ENCODE peak calls at places on chromosome 20, in nine cellular contexts. One of them, this sample, is unnamed.

GRCh38 chr20:5211803-5212714 is 85.3 kb downstream of the CDS2 start:
- DNase-seq in GM23338: no peak
- DNase-seq in astrocyte of the spinal cord: no peak
- DNase-seq in BJ: no peak
- DNase-seq in psoas muscle: no peak
- DNase-seq in HCT116: no peak
- DNase-seq in GM06990: no peak
- DNase-seq in adrenal gland: no peak
- DNase-seq in foreskin fibroblast: no peak
- DNase-seq in this sample: no peak

GRCh38 chr20:61902213-61902869 is 163.3 kb downstream of the TAF4 start:
- DNase-seq in adrenal gland: no peak
- DNase-seq in psoas muscle: peak
- DNase-seq in GM23338: no peak
- DNase-seq in BJ: no peak
- DNase-seq in HCT116: no peak
- DNase-seq in astrocyte of the spinal cord: no peak
- DNase-seq in GM06990: no peak
- DNase-seq in foreskin fibroblast: no peak
- DNase-seq in this sample: no peak

GRCh38 chr20:19056909-19057308 is 155.5 kb upstream of the SLC24A3 start:
- DNase-seq in foreskin fibroblast: no peak
- DNase-seq in psoas muscle: no peak
- DNase-seq in BJ: no peak
- DNase-seq in adrenal gland: no peak
- DNase-seq in HCT116: no peak
- DNase-seq in GM06990: no peak
- DNase-seq in GM23338: peak
- DNase-seq in astrocyte of the spinal cord: no peak
- DNase-seq in this sample: no peak

GRCh38 chr20:58233881-58234528 is 5.6 kb upstream of the ANKRD60 start:
- DNase-seq in GM23338: peak
- DNase-seq in BJ: no peak
- DNase-seq in psoas muscle: no peak
- DNase-seq in HCT116: no peak
- DNase-seq in GM06990: no peak
- DNase-seq in foreskin fibroblast: no peak
- DNase-seq in astrocyte of the spinal cord: no peak
- DNase-seq in adrenal gland: no peak
- DNase-seq in this sample: no peak

GRCh38 chr20:34525709-34526416 is 9.6 kb downstream of the DYNLRB1 start:
- DNase-seq in GM23338: no peak
- DNase-seq in BJ: peak
- DNase-seq in adrenal gland: peak
- DNase-seq in foreskin fibroblast: peak
- DNase-seq in HCT116: peak
- DNase-seq in GM06990: no peak
- DNase-seq in astrocyte of the spinal cord: peak
- DNase-seq in psoas muscle: peak
- DNase-seq in this sample: peak

GRCh38 chr20:4086771-4087677 is 71.7 kb upstream of the RNF24 start:
- DNase-seq in HCT116: no peak
- DNase-seq in GM06990: no peak
- DNase-seq in psoas muscle: no peak
- DNase-seq in astrocyte of the spinal cord: no peak
- DNase-seq in foreskin fibroblast: no peak
- DNase-seq in GM23338: no peak
- DNase-seq in BJ: no peak
- DNase-seq in adrenal gland: peak
- DNase-seq in this sample: no peak

GRCh38 chr20:3818155-3819151 is 1.9 kb upstream of the AP5S1 start:
- DNase-seq in astrocyte of the spinal cord: peak
- DNase-seq in psoas muscle: peak
- DNase-seq in foreskin fibroblast: peak
- DNase-seq in HCT116: peak
- DNase-seq in GM06990: no peak
- DNase-seq in GM23338: peak
- DNase-seq in adrenal gland: peak
- DNase-seq in BJ: no peak
- DNase-seq in this sample: peak

GRCh38 chr20:41041693-41042092 is 13.1 kb downstream of the TOP1 start:
- DNase-seq in BJ: no peak
- DNase-seq in adrenal gland: no peak
- DNase-seq in HCT116: no peak
- DNase-seq in foreskin fibroblast: no peak
- DNase-seq in astrocyte of the spinal cord: no peak
- DNase-seq in psoas muscle: no peak
- DNase-seq in GM23338: no peak
- DNase-seq in GM06990: no peak
- DNase-seq in this sample: no peak

GRCh38 chr20:56285496-56285895 is 37.0 kb downstream of the MC3R start:
- DNase-seq in foreskin fibroblast: no peak
- DNase-seq in astrocyte of the spinal cord: no peak
- DNase-seq in GM06990: no peak
- DNase-seq in psoas muscle: no peak
- DNase-seq in adrenal gland: no peak
- DNase-seq in HCT116: no peak
- DNase-seq in GM23338: no peak
- DNase-seq in BJ: no peak
- DNase-seq in this sample: no peak

GRCh38 chr20:58746551-58747399 is 54.2 kb downstream of the NPEPL1 start:
- DNase-seq in astrocyte of the spinal cord: peak
- DNase-seq in foreskin fibroblast: no peak
- DNase-seq in psoas muscle: no peak
- DNase-seq in GM23338: no peak
- DNase-seq in adrenal gland: no peak
- DNase-seq in GM06990: no peak
- DNase-seq in BJ: no peak
- DNase-seq in HCT116: no peak
- DNase-seq in this sample: no peak

GRCh38 chr20:42741906-42742305 is 447.8 kb downstream of the PTPRT start:
- DNase-seq in foreskin fibroblast: no peak
- DNase-seq in adrenal gland: no peak
- DNase-seq in HCT116: no peak
- DNase-seq in BJ: no peak
- DNase-seq in psoas muscle: no peak
- DNase-seq in GM06990: no peak
- DNase-seq in GM23338: no peak
- DNase-seq in astrocyte of the spinal cord: no peak
- DNase-seq in this sample: no peak

GRCh38 chr20:34292496-34292895 is 10.7 kb downstream of the AHCY start:
- DNase-seq in psoas muscle: no peak
- DNase-seq in GM23338: no peak
- DNase-seq in adrenal gland: no peak
- DNase-seq in HCT116: no peak
- DNase-seq in BJ: no peak
- DNase-seq in astrocyte of the spinal cord: no peak
- DNase-seq in GM06990: no peak
- DNase-seq in foreskin fibroblast: no peak
- DNase-seq in this sample: no peak

GRCh38 chr20:24648481-24648880 is 179.1 kb downstream of the SYNDIG1 start:
- DNase-seq in GM06990: no peak
- DNase-seq in GM23338: no peak
- DNase-seq in foreskin fibroblast: no peak
- DNase-seq in astrocyte of the spinal cord: peak
- DNase-seq in HCT116: no peak
- DNase-seq in BJ: no peak
- DNase-seq in psoas muscle: no peak
- DNase-seq in adrenal gland: no peak
- DNase-seq in this sample: no peak

GRCh38 chr20:13554706-13555105 is 84.0 kb downstream of the TASP1 start:
- DNase-seq in adrenal gland: no peak
- DNase-seq in astrocyte of the spinal cord: peak
- DNase-seq in psoas muscle: no peak
- DNase-seq in GM23338: no peak
- DNase-seq in BJ: no peak
- DNase-seq in GM06990: no peak
- DNase-seq in HCT116: no peak
- DNase-seq in foreskin fibroblast: peak
- DNase-seq in this sample: no peak

GRCh38 chr20:59771506-59772372 is 161.7 kb downstream of the SYCP2 start:
- DNase-seq in psoas muscle: no peak
- DNase-seq in GM06990: no peak
- DNase-seq in GM23338: no peak
- DNase-seq in HCT116: no peak
- DNase-seq in astrocyte of the spinal cord: no peak
- DNase-seq in adrenal gland: no peak
- DNase-seq in BJ: no peak
- DNase-seq in foreskin fibroblast: no peak
- DNase-seq in this sample: no peak

GRCh38 chr20:90651-91050 is 3.2 kb downstream of the DEFB125 start:
- DNase-seq in HCT116: no peak
- DNase-seq in astrocyte of the spinal cord: no peak
- DNase-seq in adrenal gland: no peak
- DNase-seq in GM23338: no peak
- DNase-seq in GM06990: no peak
- DNase-seq in foreskin fibroblast: no peak
- DNase-seq in psoas muscle: no peak
- DNase-seq in BJ: no peak
- DNase-seq in this sample: no peak

GRCh38 chr20:38117635-38118034 is 47.4 kb downstream of the TGM2 start:
- DNase-seq in astrocyte of the spinal cord: peak
- DNase-seq in GM23338: no peak
- DNase-seq in psoas muscle: no peak
- DNase-seq in GM06990: no peak
- DNase-seq in adrenal gland: no peak
- DNase-seq in HCT116: no peak
- DNase-seq in BJ: no peak
- DNase-seq in foreskin fibroblast: peak
- DNase-seq in this sample: no peak
- TF ChIP-seq CTCF in astrocyte of the spinal cord: no peak
- TF ChIP-seq CTCF in GM23338: no peak
- TF ChIP-seq CTCF in psoas muscle: no peak
- TF ChIP-seq CTCF in GM06990: no peak
- TF ChIP-seq CTCF in adrenal gland: no peak
- TF ChIP-seq CTCF in HCT116: no peak
- TF ChIP-seq CTCF in BJ: no peak
- TF ChIP-seq CTCF in foreskin fibroblast: no peak
- TF ChIP-seq CTCF in this sample: no peak

GRCh38 chr20:38164069-38164468 is 1.0 kb downstream of the TGM2 start:
- DNase-seq in adrenal gland: no peak
- DNase-seq in GM23338: no peak
- DNase-seq in astrocyte of the spinal cord: no peak
- DNase-seq in HCT116: no peak
- DNase-seq in GM06990: no peak
- DNase-seq in psoas muscle: no peak
- DNase-seq in foreskin fibroblast: no peak
- DNase-seq in BJ: no peak
- DNase-seq in this sample: no peak
- H3K4me3 ChIP-seq in adrenal gland: peak
- H3K4me3 ChIP-seq in GM23338: no peak
- H3K4me3 ChIP-seq in astrocyte of the spinal cord: peak
- H3K4me3 ChIP-seq in HCT116: no peak
- H3K4me3 ChIP-seq in GM06990: no peak
- H3K4me3 ChIP-seq in psoas muscle: peak
- H3K4me3 ChIP-seq in foreskin fibroblast: no peak
- H3K4me3 ChIP-seq in BJ: peak
- H3K4me3 ChIP-seq in this sample: no peak

GRCh38 chr20:38935967-38936407 is 9.8 kb downstream of the FAM83D start:
- DNase-seq in GM06990: no peak
- DNase-seq in GM23338: no peak
- DNase-seq in foreskin fibroblast: no peak
- DNase-seq in BJ: no peak
- DNase-seq in HCT116: no peak
- DNase-seq in adrenal gland: no peak
- DNase-seq in astrocyte of the spinal cord: no peak
- DNase-seq in psoas muscle: no peak
- DNase-seq in this sample: no peak

GRCh38 chr20:38937000-38937399 is 10.8 kb downstream of the FAM83D start:
- DNase-seq in BJ: no peak
- DNase-seq in psoas muscle: no peak
- DNase-seq in astrocyte of the spinal cord: no peak
- DNase-seq in foreskin fibroblast: no peak
- DNase-seq in adrenal gland: no peak
- DNase-seq in GM06990: no peak
- DNase-seq in GM23338: no peak
- DNase-seq in HCT116: no peak
- DNase-seq in this sample: no peak

GRCh38 chr20:38934530-38934929 is 8.3 kb downstream of the FAM83D start:
- DNase-seq in HCT116: no peak
- DNase-seq in adrenal gland: no peak
- DNase-seq in GM06990: no peak
- DNase-seq in GM23338: no peak
- DNase-seq in BJ: no peak
- DNase-seq in foreskin fibroblast: no peak
- DNase-seq in psoas muscle: no peak
- DNase-seq in astrocyte of the spinal cord: no peak
- DNase-seq in this sample: no peak

GRCh38 chr20:38932457-38933120 is 6.4 kb downstream of the FAM83D start:
- DNase-seq in GM23338: peak
- DNase-seq in BJ: no peak
- DNase-seq in astrocyte of the spinal cord: peak
- DNase-seq in psoas muscle: no peak
- DNase-seq in HCT116: no peak
- DNase-seq in adrenal gland: no peak
- DNase-seq in GM06990: no peak
- DNase-seq in foreskin fibroblast: peak
- DNase-seq in this sample: no peak

GRCh38 chr20:38935285-38935684 is 9.1 kb downstream of the FAM83D start:
- DNase-seq in BJ: no peak
- DNase-seq in GM23338: no peak
- DNase-seq in astrocyte of the spinal cord: peak
- DNase-seq in adrenal gland: no peak
- DNase-seq in foreskin fibroblast: peak
- DNase-seq in psoas muscle: no peak
- DNase-seq in HCT116: no peak
- DNase-seq in GM06990: no peak
- DNase-seq in this sample: no peak
- TF ChIP-seq CTCF in BJ: peak
- TF ChIP-seq CTCF in GM23338: peak
- TF ChIP-seq CTCF in astrocyte of the spinal cord: peak
- TF ChIP-seq CTCF in adrenal gland: no peak
- TF ChIP-seq CTCF in foreskin fibroblast: peak
- TF ChIP-seq CTCF in psoas muscle: no peak
- TF ChIP-seq CTCF in HCT116: peak
- TF ChIP-seq CTCF in GM06990: no peak
- TF ChIP-seq CTCF in this sample: peak

DNA sequence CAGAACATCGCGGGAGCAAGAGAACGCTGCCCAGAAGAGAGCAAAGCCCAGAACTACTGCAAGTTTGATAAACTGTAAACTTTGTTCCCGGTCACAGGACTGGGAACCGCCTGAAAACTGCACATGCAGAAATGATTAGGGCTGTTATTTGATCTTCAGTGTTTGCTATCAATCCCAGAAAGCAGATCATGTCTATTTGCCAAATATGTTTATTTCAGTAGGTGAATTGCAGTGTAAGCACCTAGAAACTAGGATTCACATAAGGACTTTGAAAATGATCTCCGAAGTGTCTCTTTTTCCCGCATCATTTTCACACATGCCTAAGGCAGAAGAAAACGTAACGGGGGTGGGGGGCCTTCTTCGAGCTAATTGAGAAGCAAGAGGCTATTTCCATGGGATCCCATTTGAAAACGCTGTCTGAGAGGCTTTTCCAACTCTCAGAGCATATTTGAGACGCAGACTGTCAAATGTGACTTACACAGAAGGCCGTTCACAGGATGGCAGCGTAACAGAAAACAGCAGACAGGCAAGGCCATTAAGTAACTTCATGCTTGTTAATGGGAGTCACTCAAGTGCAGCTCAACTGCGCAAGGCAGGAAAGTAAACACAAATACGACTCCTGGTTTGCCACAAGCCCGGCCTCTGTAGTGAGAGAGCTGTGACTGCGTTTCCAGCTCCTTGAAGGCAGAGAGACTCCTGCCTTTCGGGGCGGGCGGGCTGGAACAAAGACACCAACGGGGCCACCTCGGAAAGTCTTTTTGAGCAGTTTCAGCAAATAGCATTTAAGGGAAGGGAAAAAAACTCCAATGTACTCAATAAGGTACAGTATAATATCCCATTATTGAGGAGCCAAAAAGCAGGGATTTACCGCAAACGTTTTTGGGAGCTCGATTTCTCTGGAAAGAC is 144.7 kb upstream of the ZNF217 start:
- DNase-seq in HCT116: no peak
- DNase-seq in psoas muscle: peak
- DNase-seq in GM06990: no peak
- DNase-seq in GM23338: peak
- DNase-seq in astrocyte of the spinal cord: peak
- DNase-seq in BJ: peak
- DNase-seq in foreskin fibroblast: peak
- DNase-seq in adrenal gland: peak
- DNase-seq in this sample: no peak
- H3K4me3 ChIP-seq in HCT116: no peak
- H3K4me3 ChIP-seq in psoas muscle: peak
- H3K4me3 ChIP-seq in GM06990: peak
- H3K4me3 ChIP-seq in GM23338: no peak
- H3K4me3 ChIP-seq in astrocyte of the spinal cord: no peak
- H3K4me3 ChIP-seq in BJ: peak
- H3K4me3 ChIP-seq in foreskin fibroblast: peak
- H3K4me3 ChIP-seq in adrenal gland: no peak
- H3K4me3 ChIP-seq in this sample: peak

This sample was measured in HFF-Myc.